ENCODE peak calls at places on chromosomes 13 and 19, in nine cellular contexts. V is activated CD8-positive, alpha-beta T cell treated with anti-CD3 and anti-CD28 coated beads for 36 hours; O is aorta; A is nephron progenitor cell; W is cardiac muscle cell; Q is neural progenitor cell; R is non-pigmented ciliary epithelial cell; Z is A549; I is right cardiac atrium. E is an unnamed sample.

GRCh38 chr13:74145249-74145970 is 11.2 kb upstream of the KLF12 start:
- DNase-seq in V (no peak), O (no peak), A (no peak), W (peak; percentile 72), Q (no peak), R (no peak), Z (no peak), I (peak; percentile 12), E (no peak)

GRCh38 chr19:8887364-8887763 is 55.2 kb downstream of the MBD3L1 start:
- DNase-seq in V (no peak), O (no peak), A (no peak), W (no peak), Q (no peak), R (no peak), Z (no peak), I (no peak), E (no peak)

GRCh38 chr13:32045963-32046785 is 14.6 kb downstream of the FRY start:
- DNase-seq in V (peak; percentile 20), O (no peak), A (no peak), W (peak; percentile 87), Q (no peak), R (peak; percentile 22), Z (no peak), I (no peak), E (no peak)

GRCh38 chr19:35155441-35155840 is 906 bp downstream of the FXYD5 start:
- DNase-seq in V (peak; percentile 51), O (no peak), A (no peak), W (no peak), Q (no peak), R (no peak), Z (no peak), I (peak; percentile 19), E (peak; percentile 63)

GRCh38 chr19:29505034-29505824 is 20.6 kb upstream of the VSTM2B start:
- DNase-seq in V (no peak), O (no peak), A (peak; percentile 29), W (no peak), Q (peak; percentile 70), R (no peak), Z (no peak), I (no peak), E (no peak)

GRCh38 chr19:29771708-29772415 is 39.9 kb upstream of the CCNE1 start:
- DNase-seq in V (peak; percentile 34), O (no peak), A (peak; percentile 73), W (peak; percentile 62), Q (peak; percentile 81), R (peak; percentile 1), Z (peak; percentile 78), I (peak; percentile 51), E (peak; percentile 50)

GRCh38 chr19:13102666-13103584 is at the start of gene LYL1:
- DNase-seq in V (peak; percentile 45), O (peak; percentile 89), A (peak; percentile 66), W (peak; percentile 84), Q (peak; percentile 83), R (no peak), Z (peak; percentile 18), I (peak; percentile 93), E (peak; percentile 94)

GRCh38 chr13:59211636-59212035 is 952.1 kb downstream of the DIAPH3 start:
- DNase-seq in V (no peak), O (no peak), A (no peak), W (no peak), Q (peak; percentile 23), R (no peak), Z (no peak), I (no peak), E (no peak)

GRCh38 chr13:108154421-108154858 is 60.9 kb downstream of the LIG4 start:
- DNase-seq in V (no peak), O (no peak), A (no peak), W (peak; percentile 1), Q (no peak), R (peak; percentile 24), Z (peak; percentile 3), I (no peak), E (no peak)

GRCh38 chr13:113609616-113610015 is 25.1 kb downstream of the TFDP1 start:
- DNase-seq in V (no peak), O (no peak), A (no peak), W (no peak), Q (no peak), R (no peak), Z (no peak), I (no peak), E (no peak)

GRCh38 chr13:111270765-111271164 is 49.7 kb upstream of the TEX29 start:
- DNase-seq in V (no peak), O (no peak), A (no peak), W (no peak), Q (no peak), R (no peak), Z (no peak), I (no peak), E (no peak)

GRCh38 chr19:19115954-19116353 is 22.3 kb downstream of the TMEM161A start:
- DNase-seq in V (peak; percentile 69), O (peak; percentile 51), A (peak; percentile 50), W (peak; percentile 19), Q (peak; percentile 72), R (no peak), Z (peak; percentile 37), I (no peak), E (peak; percentile 81)

GRCh38 chr19:35081201-35081600 is 34.4 kb upstream of the FXYD3 start:
- DNase-seq in V (no peak), O (no peak), A (no peak), W (no peak), Q (no peak), R (no peak), Z (no peak), I (no peak), E (no peak)

GRCh38 chr19:7679017-7679720 is 1.5 kb upstream of the TRAPPC5 start:
- DNase-seq in V (peak; percentile 84), O (peak; percentile 55), A (no peak), W (no peak), Q (no peak), R (no peak), Z (peak; percentile 30), I (no peak), E (peak; percentile 63)

GRCh38 chr19:21750586-21751128 is 16.7 kb downstream of the ZNF100 start:
- DNase-seq in V (no peak), O (no peak), A (no peak), W (no peak), Q (no peak), R (no peak), Z (no peak), I (no peak), E (no peak)

GRCh38 chr19:12801466-12802266 is at the start of the genes PRDX2 and THSD8:
- DNase-seq in V (peak; percentile 81), O (peak; percentile 86), A (peak; percentile 88), W (peak; percentile 86), Q (peak; percentile 93), R (no peak), Z (no peak), I (peak; percentile 81), E (peak; percentile 96)

E was measured in Karpas-422.